ENCODE peak calls at places on chromosomes 16 and 17, in four cellular contexts. D, F, E and I are unnamed samples.

GRCh38 chr17:13970531-13970930 is 98.8 kb upstream of the COX10 start:
- DNase-seq in D (no peak), F (no peak), E (no peak), I (no peak)

GRCh38 chr17:66625321-66625767 is 209.6 kb upstream of the CACNG5 start:
- DNase-seq in D (peak; percentile 49), F (peak; percentile 45), E (peak; percentile 56), I (no peak)

GRCh38 chr17:40516581-40517285 is 15.3 kb upstream of the TNS4 start:
- DNase-seq in D (no peak), F (peak; percentile 97), E (peak; percentile 36), I (no peak)

GRCh38 chr17:82611140-82612058 is 36.8 kb downstream of the WDR45B start:
- DNase-seq in D (peak; percentile 60), F (no peak), E (peak; percentile 41), I (no peak)

GRCh38 chr17:29766796-29767327 is 144.2 kb upstream of the CORO6 start:
- DNase-seq in D (peak; percentile 5), F (no peak), E (peak; percentile 15), I (no peak)

GRCh38 chr16:72985148-72985882 is 62.6 kb downstream of the ZFHX3 start:
- DNase-seq in D (peak; percentile 48), F (no peak), E (peak; percentile 58), I (no peak)

GRCh38 chr17:40903129-40903847 is 18.2 kb upstream of the KRT20 start:
- DNase-seq in D (peak; percentile 70), F (no peak), E (peak; percentile 45), I (no peak)

GRCh38 chr17:6109541-6109940 is 39.4 kb downstream of the WSCD1 start:
- DNase-seq in D (no peak), F (no peak), E (no peak), I (no peak)

GRCh38 chr17:73536700-73537680 is 107.3 kb downstream of the SDK2 start:
- DNase-seq in D (no peak), F (peak; percentile 79), E (no peak), I (no peak)

GRCh38 chr17:34370997-34371395 is 8.0 kb upstream of the CCL1 start:
- DNase-seq in D (peak; percentile 12), F (no peak), E (no peak), I (peak; percentile 8)

GRCh38 chr17:17823433-17824118 is 13.2 kb downstream of the SREBF1 start:
- DNase-seq in D (peak; percentile 61), F (peak; percentile 97), E (peak; percentile 84), I (peak; percentile 97)
- H3K18ac ChIP-seq in D (peak overlapping the region; percentile 92), F (peak overlapping the region; percentile 72), E (peak overlapping the region; percentile 91), I (peak overlapping the region; percentile 91)

GRCh38 chr16:3017262-3017805 is 649 bp downstream of the CLDN6 start:
- DNase-seq in D (no peak), F (peak; percentile 42), E (no peak), I (no peak)
- H3K23ac ChIP-seq in D (no peak overlapping the region), F (peak overlapping the region; percentile 29), E (no peak overlapping the region), I (no peak overlapping the region)

DNA sequence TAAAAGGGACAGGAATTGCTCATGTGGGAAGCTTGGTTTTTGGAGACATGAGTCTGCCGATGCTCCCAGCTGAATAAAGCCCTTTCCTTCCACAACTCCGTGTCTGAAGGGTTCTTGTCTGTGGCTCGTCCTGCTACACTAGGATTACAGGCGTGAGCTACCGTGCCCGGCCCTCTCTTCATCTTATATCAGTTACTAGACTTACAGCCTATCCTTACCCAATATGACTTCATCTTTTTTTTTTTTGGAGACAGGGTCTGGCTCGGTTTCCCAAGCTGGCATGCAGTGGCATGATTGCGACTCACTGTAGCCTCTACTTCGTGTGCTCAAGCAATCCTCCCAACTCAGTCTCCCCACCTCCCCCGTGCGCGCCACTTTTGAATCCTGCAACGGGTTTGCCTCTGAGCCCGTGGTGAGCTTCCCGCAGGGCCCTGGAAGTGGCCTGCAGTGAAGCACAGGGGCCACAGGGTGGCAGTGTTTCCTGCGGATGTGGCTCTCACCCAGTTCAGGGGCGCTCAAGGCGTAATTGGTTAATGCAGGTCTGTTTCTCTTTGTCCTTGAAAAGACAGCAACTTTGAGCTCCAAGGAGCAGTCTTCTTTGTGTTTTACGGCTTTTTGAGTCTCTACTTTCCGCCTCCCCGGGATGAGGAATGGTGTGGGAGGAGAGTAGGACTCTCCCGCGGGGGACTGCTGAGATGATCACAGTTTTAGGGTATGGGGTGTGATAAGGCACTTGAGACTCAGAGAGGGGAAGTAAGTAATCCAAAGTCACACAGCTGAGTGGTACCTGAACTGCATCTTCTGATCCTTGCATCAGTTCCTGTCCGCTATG is 22.7 kb upstream of the GPRC5B start:
- DNase-seq in D (peak; percentile 64), F (peak; percentile 91), E (peak; percentile 71), I (peak; percentile 89)
- H3K18ac ChIP-seq in D (no peak overlapping the region), F (peak overlapping the region; percentile 66), E (no peak overlapping the region), I (peak overlapping the region; percentile 46)

DNA sequence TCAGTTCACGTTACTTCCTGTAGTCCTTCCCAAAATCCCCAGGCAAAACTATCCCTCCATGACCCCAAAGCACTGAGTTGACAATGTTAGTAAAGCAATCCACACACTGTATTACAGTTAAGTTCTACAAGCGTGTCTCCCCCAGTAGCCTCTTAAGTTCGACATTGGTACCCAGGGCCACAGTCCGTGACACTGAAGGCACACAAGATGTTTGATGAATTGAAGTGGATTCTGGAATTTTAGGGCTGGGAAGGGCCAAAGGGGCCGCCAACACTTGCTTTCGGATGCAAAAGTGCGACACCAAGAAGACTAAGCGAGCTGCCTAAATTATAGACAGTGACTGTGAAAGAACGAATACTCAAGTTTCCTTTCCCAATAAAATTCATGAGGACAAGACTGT is 1.5 kb downstream of the VPS35 start:
- DNase-seq in D (no peak), F (peak; percentile 11), E (no peak), I (no peak)
- H3K23ac ChIP-seq in D (peak overlapping the region; percentile 59), F (no peak overlapping the region), E (no peak overlapping the region), I (no peak overlapping the region)

DNA sequence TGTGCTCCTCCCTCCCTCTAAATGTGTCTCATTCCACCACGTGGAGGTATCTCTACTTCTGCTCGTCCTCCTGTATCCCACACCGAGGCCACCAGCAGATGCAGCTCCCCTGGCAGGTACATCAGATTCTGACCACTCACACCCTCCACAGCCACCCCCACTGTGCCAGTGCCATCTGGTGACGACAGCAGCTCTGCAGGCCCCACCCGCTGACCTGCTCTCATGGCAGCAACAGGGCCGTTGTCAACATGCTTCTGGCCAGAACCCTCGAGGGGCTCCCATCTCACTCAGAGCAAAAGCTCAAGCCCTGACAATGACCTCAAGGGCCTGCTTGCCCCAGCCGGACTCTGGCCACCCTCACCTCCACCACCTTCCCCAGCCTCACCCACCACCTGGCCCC is 93.4 kb downstream of the AMFR start:
- DNase-seq in D (no peak), F (no peak), E (no peak), I (no peak)
- H3K18ac ChIP-seq in D (no peak overlapping the region), F (no peak overlapping the region), E (no peak overlapping the region), I (no peak overlapping the region)

GRCh38 chr16:11666108-11667055 is 1.9 kb upstream of the SNN start:
- DNase-seq in D (no peak), F (no peak), E (no peak), I (peak; percentile 34)

GRCh38 chr16:11667824-11668589 is at the start of gene SNN:
- DNase-seq in D (peak; percentile 72), F (peak; percentile 92), E (peak; percentile 87), I (peak; percentile 81)

GRCh38 chr16:11668590-11669379 is 530 bp downstream of the SNN start:
- DNase-seq in D (no peak), F (no peak), E (no peak), I (no peak)

GRCh38 chr16:11665071-11665491 is 3.2 kb upstream of the SNN start:
- DNase-seq in D (no peak), F (no peak), E (no peak), I (peak; percentile 67)

GRCh38 chr16:11667221-11667823 is 933 bp upstream of the SNN start:
- DNase-seq in D (no peak), F (no peak), E (no peak), I (peak; percentile 39)
- H3K23ac ChIP-seq in D (no peak overlapping the region), F (no peak overlapping the region), E (no peak overlapping the region), I (no peak overlapping the region)